ENCODE peak calls at places on chromosomes 12 and 14, in five cellular contexts. N, O, E, F and U are unnamed samples. For H3K4me1, the result is how much of the 10 kb centered on the place peaks cover.

GRCh38 chr14:105442125-105442524 is 22.5 kb downstream of the MTA1 start:
- DNase-seq in N (no peak), O (no peak), E (no peak), F (no peak), U (no peak)

GRCh38 chr14:34981743-34982420 is 910 bp upstream of the SRP54 start:
- DNase-seq in N (peak), O (no peak), E (no peak), F (no peak), U (no peak)

GRCh38 chr14:22668863-22669262 is 24.7 kb upstream of the OR6J1 start:
- DNase-seq in N (no peak), O (no peak), E (no peak), F (no peak), U (no peak)

GRCh38 chr12:96263449-96263902 is 69.3 kb downstream of the ELK3 start:
- DNase-seq in N (peak), O (no peak), E (peak), F (peak), U (no peak)

GRCh38 chr12:232731-233614 is 19.0 kb upstream of the SLC6A12 start:
- DNase-seq in N (no peak), O (no peak), E (no peak), F (peak), U (no peak)

GRCh38 chr12:19186722-19187661 is 57.5 kb downstream of the PLEKHA5 start:
- DNase-seq in N (no peak), O (no peak), E (peak), F (no peak), U (peak)

GRCh38 chr14:34461334-34462131 is 507 bp downstream of the SPTSSA start:
- DNase-seq in N (peak), O (peak), E (peak), F (peak), U (peak)

GRCh38 chr12:130702966-130703732 is 12.9 kb downstream of the RIMBP2 start:
- DNase-seq in N (peak), O (no peak), E (no peak), F (no peak), U (no peak)

GRCh38 chr14:72792051-72792788 is 101.7 kb downstream of the DPF3 start:
- DNase-seq in N (peak), O (no peak), E (no peak), F (no peak), U (no peak)

GRCh38 chr14:23071244-23071974 is 14.1 kb upstream of the CDH24 start:
- DNase-seq in N (peak), O (peak), E (peak), F (peak), U (peak)

GRCh38 chr12:75812341-75813018 is 219.1 kb downstream of the PHLDA1 start:
- DNase-seq in N (peak), O (no peak), E (no peak), F (no peak), U (no peak)

GRCh38 chr12:26636710-26637328 is 196.2 kb downstream of the ITPR2 start:
- DNase-seq in N (no peak), O (peak), E (peak), F (no peak), U (no peak)

GRCh38 chr14:21990116-21990515 is 316.5 kb upstream of the OR4E1 start:
- DNase-seq in N (no peak), O (no peak), E (no peak), F (no peak), U (no peak)

GRCh38 chr12:112839386-112839972 is 47.9 kb downstream of the RPH3A start:
- DNase-seq in N (no peak), O (no peak), E (peak), F (no peak), U (no peak)

GRCh38 chr12:56220611-56221232 is 1.0 kb downstream of the RNF41 start:
- DNase-seq in N (no peak), O (no peak), E (no peak), F (no peak), U (no peak)

GRCh38 chr12:1523046-1523445 is 71.3 kb downstream of the FBXL14 start:
- DNase-seq in N (no peak), O (no peak), E (no peak), F (no peak), U (no peak)

GRCh38 chr12:49231881-49232650 is 32.8 kb upstream of the TUBA1C start:
- DNase-seq in N (peak), O (no peak), E (no peak), F (no peak), U (no peak)

GRCh38 chr14:39102265-39102968 is 618 bp downstream of the SEC23A start:
- DNase-seq in N (no peak), O (no peak), E (peak), F (peak), U (peak)

GRCh38 chr14:104898870-104899510 is 25.7 kb upstream of the PLD4 start:
- DNase-seq in N (no peak), O (no peak), E (no peak), F (no peak), U (no peak)

GRCh38 chr14:55782166-55782565 is 202.2 kb downstream of the KTN1 start:
- DNase-seq in N (no peak), O (no peak), E (no peak), F (no peak), U (no peak)

GRCh38 chr12:111757361-111758119 is 9.2 kb upstream of the ALDH2 start:
- DNase-seq in N (no peak), O (peak), E (no peak), F (peak), U (no peak)

GRCh38 chr12:12008232-12008850 is 62.4 kb upstream of the BCL2L14 start:
- DNase-seq in N (no peak), O (no peak), E (no peak), F (no peak), U (no peak)

GRCh38 chr14:100116134-100116533 is 43.3 kb downstream of the DEGS2 start:
- DNase-seq in N (no peak), O (no peak), E (no peak), F (no peak), U (no peak)

GRCh38 chr12:546920-547845 is 87.4 kb downstream of the B4GALNT3 start:
- DNase-seq in N (peak), O (peak), E (peak), F (peak), U (peak)

GRCh38 chr12:105892362-105892910 is 246.3 kb downstream of the NUAK1 start:
- DNase-seq in N (no peak), O (no peak), E (no peak), F (no peak), U (no peak)

GRCh38 chr14:93629636-93630035 is 158.6 kb downstream of the PRIMA1 start:
- DNase-seq in N (no peak), O (no peak), E (no peak), F (no peak), U (no peak)

GRCh38 chr12:29220632-29221336 is 71.7 kb downstream of the FAR2 start:
- DNase-seq in N (no peak), O (no peak), E (no peak), F (no peak), U (peak)

GRCh38 chr12:94588271-94588785 is 62.0 kb downstream of the TMCC3 start:
- DNase-seq in N (no peak), O (no peak), E (no peak), F (no peak), U (no peak)
- H3K4me1 ChIP-seq in N (under half), O (under half), E (under half), F (under half), U (under half)

GRCh38 chr12:54414191-54414525 is 4.9 kb downstream of the ITGA5 start:
- DNase-seq in N (no peak), O (no peak), E (no peak), F (no peak), U (no peak)

GRCh38 chr12:54413284-54414190 is 5.5 kb downstream of the ITGA5 start:
- DNase-seq in N (no peak), O (peak), E (no peak), F (peak), U (peak)

GRCh38 chr12:54412786-54413185 is 6.3 kb downstream of the ITGA5 start:
- DNase-seq in N (no peak), O (no peak), E (no peak), F (no peak), U (no peak)

GRCh38 chr12:54411398-54412241 is 7.4 kb downstream of the ITGA5 start:
- DNase-seq in N (no peak), O (peak), E (no peak), F (peak), U (no peak)

DNA sequence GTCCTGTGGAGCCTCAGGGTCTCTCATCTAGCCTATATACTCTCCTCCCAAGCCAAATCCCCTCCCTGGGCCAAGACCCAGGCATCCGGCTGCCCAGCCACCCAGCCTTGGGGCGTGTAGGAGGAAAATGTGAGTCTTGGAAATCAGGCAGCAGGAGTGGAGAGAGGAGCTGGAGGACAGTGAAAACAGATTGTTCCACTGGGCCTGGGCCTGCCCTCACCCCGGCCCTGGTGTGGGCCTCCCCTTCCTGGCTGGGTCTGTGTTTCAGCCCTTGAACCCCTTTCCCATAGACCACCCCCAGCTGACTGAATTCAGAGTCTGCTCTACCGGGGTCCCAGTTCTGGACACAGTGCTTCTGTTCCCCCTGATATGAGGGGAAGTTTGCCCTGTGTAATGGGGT is 6.7 kb downstream of the ITGA5 start:
- DNase-seq in N (no peak), O (no peak), E (no peak), F (no peak), U (no peak)
- H3K4me3 ChIP-seq in N (no peak), O (no peak), E (no peak), F (no peak), U (no peak)

GRCh38 chr12:114933428-114934160 is 249.6 kb upstream of the TBX3 start:
- DNase-seq in N (no peak), O (no peak), E (peak), F (no peak), U (no peak)
- H3K4me1 ChIP-seq in N (under half), O (under half), E (under half), F (under half), U (under half)

DNA sequence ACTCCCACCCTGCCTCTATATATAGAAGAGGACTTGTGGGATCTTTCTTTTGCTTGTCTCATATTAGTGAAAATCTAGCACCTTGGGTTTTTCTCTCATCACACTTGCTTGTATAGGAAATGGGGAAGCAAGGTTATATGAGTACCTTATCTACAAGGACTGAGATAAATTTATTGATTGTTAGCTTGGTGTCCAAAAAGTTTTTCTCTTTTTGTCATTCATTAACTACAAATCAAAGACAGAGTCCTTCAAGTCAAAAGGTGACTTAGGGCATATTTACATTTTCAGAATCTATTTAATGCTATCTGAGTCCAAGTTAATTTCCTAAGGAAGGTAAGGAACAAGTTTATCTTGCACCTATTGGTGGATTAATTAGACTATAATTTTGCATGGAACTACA is 92.7 kb downstream of the SNAPC1 start:
- DNase-seq in N (no peak), O (no peak), E (no peak), F (no peak), U (peak)
- H3K4me3 ChIP-seq in N (no peak), O (no peak), E (no peak), F (no peak), U (no peak)

GRCh38 chr14:49975286-49975685 is 82.4 kb downstream of the ARF6 start:
- DNase-seq in N (no peak), O (no peak), E (no peak), F (no peak), U (peak)
- H3K4me1 ChIP-seq in N (under half), O (under half), E (half or more), F (under half), U (under half)